ENCODE peak calls at places on chromosomes 12 and 14, in nine cellular contexts. D is testis, G is lung, J is stomach, R is Peyer's patch, K is OCI-LY7, S is K562, M is tibial nerve, W is adrenal gland. O is an unnamed sample. For H3K9me3, the result is how much of the 10 kb centered on the place peaks cover.

GRCh38 chr14:34604990-34605389 is 25.0 kb downstream of the SNX6 start:
- DNase-seq in M (no peak), J (no peak), K (no peak), W (no peak), D (no peak), R (no peak), S (no peak), G (no peak), O (no peak)

GRCh38 chr12:43285248-43285647 is 266.8 kb downstream of the ADAMTS20 start:
- DNase-seq in M (peak), G (no peak), R (no peak), W (no peak), K (no peak), D (no peak), S (no peak), J (no peak), O (peak)

GRCh38 chr12:1463073-1463905 is 131.1 kb downstream of the FBXL14 start:
- DNase-seq in J (no peak), D (no peak), M (no peak), K (no peak), R (no peak), S (peak), G (no peak), W (no peak), O (no peak)

GRCh38 chr12:68648179-68648578 is 37.5 kb downstream of the RAP1B start:
- DNase-seq in S (no peak), D (no peak), W (no peak), R (no peak), G (no peak), M (no peak), K (no peak), J (no peak), O (no peak)

GRCh38 chr14:105748204-105748578 is 221.8 kb downstream of the TMEM121 start:
- DNase-seq in W (peak), M (no peak), D (no peak), S (no peak), R (peak), G (no peak), K (no peak), J (no peak), O (no peak)

GRCh38 chr14:99036594-99037293 is 235.3 kb downstream of the BCL11B start:
- DNase-seq in W (peak), J (peak), S (no peak), G (no peak), R (no peak), D (peak), K (no peak), M (peak), O (no peak)

GRCh38 chr14:93832665-93833064 is 44.4 kb upstream of the PRIMA1 start:
- DNase-seq in S (no peak), G (no peak), M (no peak), R (no peak), J (peak), D (peak), K (no peak), W (peak), O (no peak)

GRCh38 chr12:50088577-50089335 is 3.6 kb downstream of the SMARCD1 start:
- DNase-seq in J (peak), D (peak), R (no peak), W (peak), M (peak), G (peak), S (peak), K (peak), O (peak)

DNA sequence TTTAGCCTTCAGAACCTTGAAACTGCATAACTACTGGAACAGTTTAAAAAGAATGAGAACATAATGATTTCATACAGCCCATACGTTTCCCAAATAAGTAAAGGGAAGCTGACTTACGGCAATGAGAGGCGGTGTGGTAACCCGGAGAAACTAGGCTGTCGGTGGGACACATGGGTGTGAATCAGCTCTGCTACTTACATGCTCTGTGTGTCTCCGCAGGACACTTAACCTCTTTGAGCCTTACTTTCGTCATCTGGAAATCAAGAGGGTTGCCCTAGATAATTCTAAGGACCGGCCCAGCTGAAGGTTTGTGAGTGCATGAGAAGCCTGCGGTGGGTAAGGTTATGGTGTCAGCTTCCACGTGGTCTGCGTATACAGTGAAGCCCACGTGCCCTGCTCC is 49.3 kb upstream of the PLEKHG3 start:
- DNase-seq in K (no peak), G (no peak), R (no peak), M (no peak), S (no peak), D (no peak), J (no peak), W (no peak), O (no peak)
- H3K27ac ChIP-seq in K (no peak), G (peak), R (no peak), M (no peak), S (no peak), D (no peak), J (no peak), W (no peak), O (peak)

DNA sequence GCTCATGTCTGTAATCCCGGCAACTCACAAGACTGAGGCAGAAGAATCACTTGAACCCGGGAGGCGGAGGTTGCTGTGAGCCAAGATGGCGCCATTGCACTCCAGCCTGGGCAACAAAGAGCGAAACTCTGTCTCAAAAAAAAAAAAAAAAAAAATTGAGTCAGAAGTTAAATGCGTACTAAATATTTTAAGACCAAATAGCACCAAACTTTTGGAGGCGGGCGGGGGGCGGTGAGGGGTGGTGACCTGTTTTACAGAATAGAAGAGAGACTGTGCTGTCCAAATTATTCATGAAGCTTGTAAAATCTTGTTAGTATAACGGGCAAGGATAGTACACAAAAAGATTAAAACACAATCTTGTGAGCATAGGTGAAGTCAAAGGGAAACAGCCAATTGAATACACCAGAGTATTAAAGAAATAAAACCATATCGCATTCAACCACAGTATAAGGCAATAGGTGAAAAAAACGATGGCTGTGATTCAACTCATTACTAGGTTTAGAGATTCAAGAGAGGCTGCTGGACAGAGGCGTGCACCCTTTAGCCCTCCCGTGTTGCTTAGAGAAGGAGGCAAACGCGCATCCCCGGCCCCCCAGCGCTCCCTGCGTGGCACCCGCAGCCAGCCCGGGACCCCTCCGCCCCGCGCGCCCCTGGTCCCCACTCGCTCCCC is 571 bp downstream of the ZNF891 start:
- DNase-seq in K (peak), W (no peak), S (no peak), G (no peak), D (no peak), M (no peak), J (no peak), R (no peak), O (no peak)
- H3K9me3 ChIP-seq in K (half or more), W (under half), S (under half), G (under half), D (under half), M (under half), J (half or more), R (under half), O (under half)

DNA sequence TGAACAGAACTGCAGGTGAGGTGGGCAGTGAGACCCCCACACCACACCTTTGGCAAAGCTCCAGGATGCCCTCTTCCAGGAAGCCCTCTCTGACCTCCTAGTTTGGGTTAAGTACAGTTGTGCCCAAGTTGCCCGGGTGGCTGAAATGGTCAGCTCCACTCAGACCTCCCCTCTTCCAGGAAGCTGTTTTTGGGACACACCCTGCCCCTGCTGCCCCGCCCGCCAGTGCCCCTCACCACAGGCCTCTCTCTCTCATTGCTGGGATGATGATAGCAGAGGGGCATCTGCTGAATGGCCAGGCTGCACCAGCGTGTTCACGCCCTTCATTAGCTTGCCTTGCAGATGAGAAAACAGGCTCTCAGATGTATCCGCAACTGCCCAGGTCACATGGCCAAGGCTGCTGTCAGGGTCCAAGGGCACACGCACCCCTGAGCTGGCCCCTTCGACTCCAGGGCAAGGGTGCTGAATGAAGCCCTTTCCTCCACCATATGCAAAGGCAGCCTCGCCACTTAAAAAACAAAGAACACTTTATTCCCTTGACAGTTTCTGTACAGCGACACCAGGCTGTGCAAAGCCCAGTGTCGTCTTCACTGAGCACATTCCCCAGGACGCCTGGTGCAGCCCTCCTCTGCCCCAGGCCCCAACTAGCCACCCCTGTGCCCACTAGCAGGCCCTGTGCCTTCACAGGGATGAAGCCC is 15.5 kb downstream of the SLC25A29 start:
- DNase-seq in J (no peak), R (no peak), G (no peak), W (no peak), S (no peak), K (no peak), D (no peak), M (no peak), O (peak)
- H3K27ac ChIP-seq in J (no peak), R (no peak), G (no peak), W (no peak), S (no peak), K (no peak), D (peak), M (no peak), O (no peak)

GRCh38 chr12:38118632-38119031 is 197.9 kb upstream of the ALG10B start:
- DNase-seq in D (no peak), M (no peak), W (no peak), R (no peak), S (no peak), K (no peak), J (no peak), G (no peak), O (no peak)

GRCh38 chr12:38124247-38125012 is 192.1 kb upstream of the ALG10B start:
- DNase-seq in W (no peak), K (no peak), M (no peak), J (peak), G (peak), S (no peak), D (no peak), R (no peak), O (no peak)

GRCh38 chr12:38120438-38120837 is 196.1 kb upstream of the ALG10B start:
- DNase-seq in D (no peak), R (no peak), G (no peak), J (no peak), K (no peak), W (no peak), M (no peak), S (no peak), O (no peak)

DNA sequence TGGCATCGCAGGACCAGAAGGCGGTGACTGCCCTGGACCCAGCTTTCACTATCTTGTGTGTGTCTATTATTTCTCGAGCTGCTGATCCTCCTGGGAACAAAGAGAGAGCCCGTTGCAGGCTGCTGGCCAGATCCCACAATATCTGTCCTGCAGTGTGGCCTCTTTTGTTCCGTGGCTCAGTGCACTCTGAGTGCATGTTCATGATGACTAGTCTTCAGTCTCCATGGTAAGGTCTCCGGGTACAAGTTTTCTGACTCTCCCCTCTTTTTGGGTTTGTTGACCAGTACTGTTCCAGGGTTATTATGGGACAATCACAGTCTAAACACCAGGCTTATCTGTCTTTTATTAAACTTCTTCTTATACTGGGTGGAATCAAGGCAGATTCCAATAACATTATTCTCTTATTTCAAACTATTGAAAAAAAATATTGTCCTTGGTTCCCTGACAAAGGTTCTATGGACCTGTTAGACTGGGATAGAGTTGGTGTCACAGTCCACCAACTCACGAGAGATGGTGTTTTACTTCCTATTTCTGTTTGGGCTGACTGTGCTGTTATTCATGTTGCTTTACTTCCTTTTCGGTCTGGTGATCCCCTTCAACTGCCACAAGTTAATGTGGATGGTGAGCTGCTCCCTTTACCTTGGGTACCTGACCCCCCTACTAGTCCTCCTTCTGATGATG is 192.9 kb upstream of the ALG10B start:
- DNase-seq in K (peak), G (no peak), W (no peak), R (no peak), S (no peak), M (no peak), D (no peak), J (no peak), O (no peak)
- H3K9me3 ChIP-seq in K (under half), G (under half), W (under half), R (under half), S (under half), M (under half), D (under half), J (under half), O (under half)

GRCh38 chr14:50061664-50062437 is 54.5 kb downstream of the VCPKMT start:
- DNase-seq in M (no peak), K (peak), S (no peak), G (no peak), W (peak), J (peak), D (peak), R (peak), O (peak)

GRCh38 chr14:50064993-50065392 is 51.4 kb downstream of the VCPKMT start:
- DNase-seq in W (peak), S (no peak), J (peak), K (peak), M (peak), G (peak), R (no peak), D (peak), O (no peak)

GRCh38 chr14:50062438-50063039 is 53.8 kb downstream of the VCPKMT start:
- DNase-seq in G (no peak), K (peak), J (peak), M (no peak), R (no peak), S (peak), D (no peak), W (peak), O (peak)

GRCh38 chr14:50060871-50061663 is 55.3 kb downstream of the VCPKMT start:
- DNase-seq in G (no peak), D (peak), S (peak), K (peak), W (peak), M (peak), J (no peak), R (no peak), O (peak)

DNA sequence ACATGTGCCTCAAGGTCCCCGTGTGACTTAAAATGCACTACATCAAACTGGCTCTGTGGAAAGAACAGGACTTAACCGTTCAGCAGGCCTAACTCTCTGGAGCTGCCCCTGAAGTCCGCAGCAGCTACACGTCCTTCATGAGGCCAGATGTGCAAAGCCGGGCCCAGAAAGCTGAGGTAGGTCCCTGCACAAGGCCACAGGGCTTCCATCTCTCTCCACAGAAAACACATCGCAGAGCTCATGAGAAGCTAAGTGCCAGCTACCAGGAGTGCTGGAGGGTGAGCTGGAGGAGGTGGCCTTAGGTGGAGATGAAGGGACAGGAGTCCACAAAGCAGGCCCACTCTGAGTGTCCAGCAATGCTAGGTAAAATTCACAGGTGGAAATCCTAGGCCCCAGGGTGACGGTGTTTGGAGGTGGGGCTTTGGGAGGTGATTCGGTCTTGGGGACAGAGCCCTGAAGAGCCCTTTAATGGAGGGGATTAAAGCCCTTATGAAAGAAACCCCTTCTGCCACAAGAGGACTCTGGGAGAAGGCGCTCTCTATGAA is 52.4 kb downstream of the VCPKMT start:
- DNase-seq in G (no peak), J (no peak), D (no peak), R (no peak), S (no peak), K (no peak), W (no peak), M (no peak), O (no peak)
- H3K27ac ChIP-seq in G (peak), J (no peak), D (no peak), R (peak), S (no peak), K (no peak), W (no peak), M (peak), O (no peak)

GRCh38 chr12:94244165-94245133 is 96.1 kb downstream of the PLXNC1 start:
- DNase-seq in S (no peak), W (peak), D (no peak), J (peak), K (peak), M (no peak), G (peak), R (no peak), O (no peak)

GRCh38 chr12:94247256-94247655 is 98.9 kb downstream of the PLXNC1 start:
- DNase-seq in J (no peak), R (no peak), D (no peak), G (no peak), S (no peak), M (no peak), W (no peak), K (no peak), O (no peak)

GRCh38 chr12:94248582-94248981 is 100.2 kb downstream of the PLXNC1 start:
- DNase-seq in M (no peak), W (no peak), K (no peak), S (no peak), D (no peak), J (no peak), G (no peak), R (no peak), O (no peak)

GRCh38 chr12:94242871-94243270 is 94.5 kb downstream of the PLXNC1 start:
- DNase-seq in D (no peak), M (no peak), G (no peak), S (no peak), R (no peak), J (no peak), K (no peak), W (peak), O (no peak)

GRCh38 chr12:94245984-94246383 is 97.6 kb downstream of the PLXNC1 start:
- DNase-seq in J (no peak), R (no peak), M (no peak), S (no peak), W (no peak), D (no peak), K (no peak), G (no peak), O (no peak)
- H3K9me3 ChIP-seq in J (under half), R (under half), M (under half), S (under half), W (under half), D (under half), K (under half), G (under half), O (under half)

GRCh38 chr14:63897706-63898105 is 44.9 kb downstream of the SYNE2 start:
- DNase-seq in M (no peak), G (no peak), R (no peak), W (no peak), K (no peak), J (no peak), S (no peak), D (no peak), O (no peak)
- H3K27ac ChIP-seq in M (peak), G (no peak), R (no peak), W (no peak), K (no peak), J (peak), S (no peak), D (peak), O (no peak)

GRCh38 chr12:3453266-3453862 is 37.6 kb upstream of the PRMT8 start:
- DNase-seq in R (no peak), G (no peak), S (no peak), W (no peak), K (no peak), J (no peak), D (no peak), M (no peak), O (no peak)
- H3K9me3 ChIP-seq in R (under half), G (under half), S (under half), W (under half), K (under half), J (under half), D (under half), M (under half), O (under half)

GRCh38 chr12:12927211-12928079 is 24.5 kb downstream of the GPRC5D start:
- DNase-seq in W (peak), K (no peak), G (peak), M (no peak), R (peak), S (peak), D (peak), J (peak), O (peak)
- H3K27ac ChIP-seq in W (peak), K (no peak), G (no peak), M (peak), R (no peak), S (peak), D (no peak), J (peak), O (no peak)

GRCh38 chr14:84785997-84786396 is 743.9 kb upstream of the FLRT2 start:
- DNase-seq in D (no peak), W (no peak), M (no peak), K (no peak), S (no peak), G (no peak), J (no peak), R (no peak), O (no peak)

GRCh38 chr14:84782902-84783301 is 747.0 kb upstream of the FLRT2 start:
- DNase-seq in M (no peak), R (no peak), J (no peak), S (no peak), D (no peak), K (no peak), W (no peak), G (no peak), O (no peak)
- H3K9me3 ChIP-seq in M (under half), R (under half), J (under half), S (under half), D (under half), K (under half), W (under half), G (under half), O (under half)